ENCODE peak calls at places on chromosome 1, in seven cellular contexts. U, N, S, I, O, P and J are unnamed samples.

GRCh38 chr1:243507001-243507671 is 251.3 kb downstream of the SDCCAG8 start:
- DNase-seq in U (no peak), N (no peak), S (no peak), I (no peak), O (no peak), P (no peak), J (no peak)

GRCh38 chr1:177669161-177669560 is 300.7 kb downstream of the SEC16B start:
- DNase-seq in U (no peak), N (no peak), S (no peak), I (no peak), O (no peak), P (no peak), J (no peak)

GRCh38 chr1:119737040-119737682 is 25.4 kb downstream of the PHGDH start:
- DNase-seq in U (no peak), N (no peak), S (peak), I (no peak), O (peak), P (no peak), J (no peak)

GRCh38 chr1:173190101-173190895 is 16.8 kb downstream of the TNFSF4 start:
- DNase-seq in U (no peak), N (no peak), S (no peak), I (peak), O (peak), P (no peak), J (peak)

GRCh38 chr1:21594495-21594894 is 74.7 kb downstream of the RAP1GAP start:
- DNase-seq in U (no peak), N (no peak), S (no peak), I (no peak), O (no peak), P (no peak), J (no peak)

GRCh38 chr1:160149235-160149634 is 2.2 kb upstream of the ATP1A4 start:
- DNase-seq in U (no peak), N (no peak), S (no peak), I (no peak), O (no peak), P (no peak), J (no peak)

GRCh38 chr1:225454733-225455132 is 26.9 kb upstream of the LBR start:
- DNase-seq in U (no peak), N (peak), S (no peak), I (no peak), O (peak), P (peak), J (no peak)

GRCh38 chr1:40901886-40902633 is 39.9 kb upstream of the CITED4 start:
- DNase-seq in U (no peak), N (no peak), S (no peak), I (peak), O (no peak), P (no peak), J (no peak)

GRCh38 chr1:211581521-211581920 is 2.6 kb upstream of the SLC30A1 start:
- DNase-seq in U (no peak), N (no peak), S (no peak), I (no peak), O (no peak), P (no peak), J (no peak)

GRCh38 chr1:43421396-43421795 is 31.7 kb downstream of the SZT2 start:
- DNase-seq in U (no peak), N (no peak), S (no peak), I (peak), O (no peak), P (no peak), J (no peak)

GRCh38 chr1:47852006-47852686 is 145.0 kb downstream of the TRABD2B start:
- DNase-seq in U (no peak), N (no peak), S (no peak), I (no peak), O (no peak), P (no peak), J (no peak)

GRCh38 chr1:48603222-48603621 is 131.2 kb upstream of the SPATA6 start:
- DNase-seq in U (no peak), N (no peak), S (no peak), I (no peak), O (no peak), P (no peak), J (no peak)

GRCh38 chr1:46554236-46555080 is 3.0 kb upstream of the KNCN start:
- DNase-seq in U (no peak), N (no peak), S (no peak), I (peak), O (no peak), P (no peak), J (no peak)

GRCh38 chr1:167401260-167401873 is 117.0 kb downstream of the CD247 start:
- DNase-seq in U (no peak), N (peak), S (peak), I (no peak), O (peak), P (peak), J (no peak)

GRCh38 chr1:222392571-222392970 is 155.3 kb downstream of the HHIPL2 start:
- DNase-seq in U (no peak), N (no peak), S (no peak), I (no peak), O (no peak), P (no peak), J (no peak)

GRCh38 chr1:41741244-41741643 is 177.5 kb downstream of the HIVEP3 start:
- DNase-seq in U (no peak), N (peak), S (no peak), I (no peak), O (no peak), P (peak), J (no peak)

GRCh38 chr1:41780916-41781315 is 137.8 kb downstream of the HIVEP3 start:
- DNase-seq in U (no peak), N (no peak), S (no peak), I (no peak), O (no peak), P (no peak), J (no peak)

GRCh38 chr1:54254055-54254454 is 54.1 kb downstream of the MRPL37 start:
- DNase-seq in U (no peak), N (no peak), S (no peak), I (no peak), O (no peak), P (no peak), J (no peak)

GRCh38 chr1:228368801-228369607 is 37.6 kb downstream of the TRIM11 start:
- DNase-seq in U (no peak), N (no peak), S (no peak), I (no peak), O (no peak), P (no peak), J (peak)

GRCh38 chr1:77655431-77655974 is 27.0 kb downstream of the ZZZ3 start:
- DNase-seq in U (no peak), N (no peak), S (no peak), I (no peak), O (no peak), P (no peak), J (no peak)

GRCh38 chr1:16351449-16351993 is 759 bp downstream of the FBXO42 start:
- DNase-seq in U (no peak), N (no peak), S (no peak), I (no peak), O (no peak), P (no peak), J (no peak)